ENCODE peak calls at places on chromosomes 7 and 10, in four cellular contexts. Y is right lobe of liver, L is astrocyte, T is tibial nerve. S is an unnamed sample.

GRCh38 chr10:28652703-28653102 is 24.6 kb upstream of the BAMBI start:
- DNase-seq in T (no peak), L (no peak), Y (no peak), S (no peak)

GRCh38 chr10:113319450-113319849 is 233.4 kb upstream of the HABP2 start:
- DNase-seq in L (no peak), Y (no peak), T (no peak), S (no peak)

GRCh38 chr7:25949672-25950487 is 202.1 kb upstream of the NFE2L3 start:
- DNase-seq in T (no peak), L (no peak), Y (peak; percentile 71), S (no peak)

GRCh38 chr10:99430116-99430450 is 341 bp downstream of the GOT1 start:
- DNase-seq in T (no peak), Y (no peak), L (no peak), S (no peak)

GRCh38 chr7:38192347-38192746 is 14.3 kb downstream of the STARD3NL start:
- DNase-seq in Y (no peak), T (no peak), L (no peak), S (no peak)

GRCh38 chr10:12350167-12350872 is 973 bp downstream of the CAMK1D start:
- DNase-seq in Y (peak; percentile 57), T (no peak), L (peak; percentile 48), S (peak; percentile 77)

GRCh38 chr10:16828114-16828568 is 10.9 kb upstream of the RSU1 start:
- DNase-seq in Y (peak; percentile 60), T (no peak), L (peak; percentile 65), S (peak; percentile 34)

GRCh38 chr10:75662715-75663114 is 231.3 kb downstream of the LRMDA start:
- DNase-seq in L (peak; percentile 96), Y (peak; percentile 58), T (peak; percentile 30), S (no peak)

GRCh38 chr10:36492590-36493510 is 632.5 kb upstream of the ANKRD30A start:
- DNase-seq in L (peak; percentile 62), Y (no peak), T (no peak), S (no peak)

GRCh38 chr7:64951250-64951848 is 39.5 kb downstream of the ZNF117 start:
- DNase-seq in L (peak; percentile 22), T (no peak), Y (no peak), S (no peak)

GRCh38 chr7:152145853-152146466 is 120.5 kb downstream of the GALNT11 start:
- DNase-seq in L (peak; percentile 88), T (no peak), Y (no peak), S (no peak)

GRCh38 chr10:110013615-110014293 is 6.0 kb downstream of the ADD3 start:
- DNase-seq in T (no peak), Y (no peak), L (no peak), S (no peak)

GRCh38 chr10:119281581-119282071 is 74.3 kb downstream of the GRK5 start:
- DNase-seq in Y (peak; percentile 90), T (no peak), L (peak; percentile 16), S (no peak)

GRCh38 chr10:124224331-124225028 is 131.1 kb upstream of the CHST15 start:
- DNase-seq in T (no peak), L (peak; percentile 26), Y (no peak), S (no peak)

GRCh38 chr7:138481447-138482380 is 21.7 kb downstream of the TRIM24 start:
- DNase-seq in Y (no peak), L (no peak), T (no peak), S (no peak)

GRCh38 chr10:1057106-1057657 is 997 bp downstream of the WDR37 start:
- DNase-seq in L (no peak), Y (no peak), T (no peak), S (no peak)

GRCh38 chr10:94047302-94047701 is 53.6 kb downstream of the PLCE1 start:
- DNase-seq in L (no peak), Y (no peak), T (no peak), S (no peak)

GRCh38 chr7:38934536-38934935 is 25.5 kb upstream of the VPS41 start:
- DNase-seq in L (peak; percentile 4), T (no peak), Y (no peak), S (no peak)

GRCh38 chr10:4334853-4335252 is 491.2 kb upstream of the AKR1E2 start:
- DNase-seq in Y (no peak), L (peak; percentile 20), T (no peak), S (no peak)

GRCh38 chr10:124654686-124655085 is 89.5 kb downstream of the FAM53B start:
- DNase-seq in T (no peak), Y (no peak), L (no peak), S (no peak)

GRCh38 chr10:124301736-124302135 is 117.0 kb downstream of the OAT start:
- DNase-seq in T (no peak), Y (no peak), L (no peak), S (peak; percentile 28)

GRCh38 chr7:115782716-115783460 is 247.7 kb downstream of the TFEC start:
- DNase-seq in Y (no peak), L (no peak), T (no peak), S (no peak)

GRCh38 chr10:92993671-92994304 is 66.8 kb upstream of the CYP26C1 start:
- DNase-seq in T (no peak), Y (no peak), L (no peak), S (no peak)

GRCh38 chr10:58177362-58177947 is 90.2 kb downstream of the IPMK start:
- DNase-seq in T (no peak), L (no peak), Y (no peak), S (no peak)

GRCh38 chr10:93867481-93867880 is 26.3 kb upstream of the SLC35G1 start:
- DNase-seq in T (no peak), L (no peak), Y (no peak), S (no peak)

GRCh38 chr10:53886325-53887300 is 914.4 kb downstream of the PCDH15 start:
- DNase-seq in Y (peak; percentile 50), T (no peak), L (no peak), S (no peak)

GRCh38 chr7:33050425-33051318 is 11.9 kb downstream of the NT5C3A start:
- DNase-seq in T (no peak), Y (no peak), L (no peak), S (no peak)

GRCh38 chr10:80272793-80273522 is 16.5 kb downstream of the MAT1A start:
- DNase-seq in Y (peak; percentile 78), T (no peak), L (no peak), S (no peak)

GRCh38 chr10:58101682-58102081 is 166.0 kb downstream of the IPMK start:
- DNase-seq in T (no peak), L (no peak), Y (no peak), S (no peak)

GRCh38 chr10:106311590-106311989 is 852.9 kb downstream of the SORCS1 start:
- DNase-seq in L (no peak), T (no peak), Y (no peak), S (no peak)

GRCh38 chr7:34309584-34309983 is 348.4 kb upstream of the NPSR1 start:
- DNase-seq in T (no peak), Y (no peak), L (no peak), S (no peak)

GRCh38 chr7:22343071-22343470 is 13.9 kb downstream of the RAPGEF5 start:
- DNase-seq in T (no peak), Y (no peak), L (no peak), S (no peak)

GRCh38 chr7:141287936-141288335 is 214.1 kb downstream of the TMEM178B start:
- DNase-seq in Y (no peak), L (no peak), T (no peak), S (no peak)

GRCh38 chr10:105634283-105634682 is 993.2 kb downstream of the SORCS3 start:
- DNase-seq in T (no peak), L (no peak), Y (no peak), S (no peak)

GRCh38 chr10:129165770-129166169 is 301.3 kb upstream of the MGMT start:
- DNase-seq in T (no peak), L (no peak), Y (no peak), S (no peak)

GRCh38 chr10:18501198-18501597 is 150.2 kb downstream of the NSUN6 start:
- DNase-seq in T (no peak), Y (no peak), L (peak; percentile 46), S (no peak)

GRCh38 chr7:66145404-66145843 is 30.8 kb downstream of the CRCP start:
- DNase-seq in L (no peak), T (no peak), Y (no peak), S (no peak)

GRCh38 chr10:35348609-35349388 is 12.5 kb downstream of the CCNY start:
- DNase-seq in Y (no peak), T (no peak), L (no peak), S (no peak)

GRCh38 chr7:77985974-77986339 is 187.4 kb downstream of the PHTF2 start:
- DNase-seq in Y (no peak), L (no peak), T (no peak), S (no peak)

GRCh38 chr7:77991656-77992055 is 193.1 kb downstream of the PHTF2 start:
- DNase-seq in Y (no peak), T (no peak), L (no peak), S (no peak)

GRCh38 chr7:77993823-77994222 is 195.2 kb downstream of the PHTF2 start:
- DNase-seq in T (no peak), Y (no peak), L (no peak), S (no peak)

GRCh38 chr7:77985232-77985973 is 186.8 kb downstream of the PHTF2 start:
- DNase-seq in L (no peak), Y (no peak), T (no peak), S (no peak)

GRCh38 chr7:77989981-77990566 is 191.5 kb downstream of the PHTF2 start:
- DNase-seq in T (no peak), Y (no peak), L (no peak), S (peak; percentile 67)
- TF ChIP-seq CTCF in T (no peak), Y (no peak), L (no peak), S (peak; percentile 15)

DNA sequence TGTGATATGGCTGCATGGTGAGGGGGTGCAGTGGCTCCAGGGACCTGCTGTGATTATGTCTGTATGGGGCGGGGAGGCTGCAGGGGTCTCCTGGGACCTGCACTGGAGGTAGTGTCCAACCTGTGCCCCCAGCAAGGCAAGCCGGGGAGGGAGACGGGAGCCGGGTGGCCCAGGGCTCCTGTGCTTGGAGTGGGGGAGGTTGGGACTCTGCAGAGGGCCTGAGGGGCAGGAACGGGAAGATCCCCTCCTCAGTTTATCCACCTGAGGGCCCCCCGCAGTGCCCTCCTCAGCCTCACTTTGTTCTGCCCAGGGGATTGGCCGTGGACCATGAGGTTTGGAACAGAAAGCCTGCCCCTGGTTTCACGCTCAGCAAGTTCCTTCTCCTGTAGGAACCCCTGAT is 22.8 kb upstream of the PWWP2B start:
- DNase-seq in T (no peak), L (no peak), Y (peak; percentile 41), S (no peak)
- TF ChIP-seq CTCF in T (no peak), L (no peak), Y (no peak), S (no peak)

DNA sequence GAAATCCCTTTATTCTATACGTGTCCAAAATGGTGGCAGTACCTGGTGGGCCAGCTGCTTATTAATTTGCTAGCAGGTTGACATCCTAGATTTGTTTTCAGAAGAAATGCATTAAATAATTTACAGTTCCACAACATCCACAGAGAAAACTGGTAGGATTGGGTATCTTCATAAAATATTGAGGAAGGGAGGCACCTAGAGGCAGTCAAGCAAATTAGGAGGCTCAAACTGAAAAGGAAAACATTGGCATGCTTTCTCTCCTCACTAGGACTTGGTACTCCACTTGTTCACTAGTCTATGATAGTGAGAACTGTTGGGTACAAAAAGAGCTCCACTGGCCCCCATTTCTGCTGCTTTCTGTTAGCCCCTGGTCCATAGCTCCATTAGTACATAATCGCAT is 18.3 kb upstream of the LRGUK start:
- DNase-seq in L (no peak), Y (no peak), T (no peak), S (no peak)
- TF ChIP-seq CTCF in L (no peak), Y (no peak), T (no peak), S (no peak)

DNA sequence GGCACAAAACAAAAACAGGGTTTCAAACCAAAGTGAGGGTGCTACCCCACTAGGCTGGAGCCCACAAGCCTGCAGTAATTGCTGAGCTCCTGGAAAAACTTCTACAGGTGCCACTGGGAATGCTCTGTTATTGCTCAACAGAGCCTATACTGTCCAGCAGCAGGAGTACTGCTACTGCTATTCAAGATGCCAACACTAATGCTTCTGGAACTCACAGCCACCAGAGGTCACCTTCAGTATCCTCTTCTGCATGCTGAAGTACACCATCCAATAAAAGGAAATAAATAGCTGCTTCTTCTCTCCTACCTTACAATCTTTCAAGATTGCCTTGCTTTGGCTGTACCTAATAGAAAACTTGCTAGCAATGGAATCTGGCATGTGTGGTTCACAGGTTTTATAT is 222.0 kb downstream of the LRRN3 start:
- DNase-seq in L (no peak), Y (no peak), T (no peak), S (no peak)
- TF ChIP-seq CTCF in L (no peak), Y (no peak), T (no peak), S (no peak)

S was measured in Peyer's patch.